ENCODE peak calls at places on chromosomes 6 and 20, in four cellular contexts. K, R, J and I are unnamed samples.

GRCh38 chr6:52543262-52543661 is 33.6 kb downstream of the TRAM2 start:
- DNase-seq in J (no peak), R (no peak), K (no peak), I (peak)

GRCh38 chr6:137698636-137699035 is 168.4 kb upstream of the TNFAIP3 start:
- DNase-seq in J (no peak), R (no peak), K (no peak), I (no peak)

GRCh38 chr6:74256387-74257180 is 560.6 kb downstream of the CD109 start:
- DNase-seq in K (no peak), R (no peak), J (no peak), I (no peak)

GRCh38 chr6:12119085-12119588 is 107.0 kb downstream of the HIVEP1 start:
- DNase-seq in K (no peak), J (no peak), R (no peak), I (no peak)

GRCh38 chr6:110951986-110952794 is 6.3 kb upstream of the GTF3C6 start:
- DNase-seq in K (no peak), J (peak), R (no peak), I (peak)

GRCh38 chr6:3057063-3057462 is 11.2 kb upstream of the RIPK1 start:
- DNase-seq in K (no peak), J (no peak), R (no peak), I (no peak)

GRCh38 chr6:136323431-136324112 is 33.9 kb upstream of the BCLAF1 start:
- DNase-seq in R (no peak), J (no peak), K (no peak), I (peak)

GRCh38 chr20:53609501-53610445 is 16.1 kb upstream of the ZNF217 start:
- DNase-seq in R (no peak), J (peak), K (no peak), I (no peak)

GRCh38 chr20:62588458-62589149 is 53.7 kb upstream of the SLCO4A1 start:
- DNase-seq in K (no peak), J (no peak), R (no peak), I (peak)

GRCh38 chr20:47931002-47931401 is 145.7 kb upstream of the SULF2 start:
- DNase-seq in K (no peak), R (no peak), J (no peak), I (no peak)

GRCh38 chr20:39269031-39269461 is 306.9 kb downstream of the DHX35 start:
- DNase-seq in R (no peak), K (no peak), J (peak), I (no peak)

GRCh38 chr20:47438464-47439381 is 63.0 kb upstream of the NCOA3 start:
- DNase-seq in K (no peak), J (peak), R (no peak), I (no peak)

GRCh38 chr6:71408966-71409723 is 120.5 kb downstream of the OGFRL1 start:
- DNase-seq in K (no peak), R (no peak), J (no peak), I (no peak)

GRCh38 chr20:61953789-61954125 is 111.9 kb downstream of the TAF4 start:
- DNase-seq in R (no peak), J (no peak), K (no peak), I (no peak)

GRCh38 chr6:79042088-79042798 is 35.8 kb downstream of the PHIP start:
- DNase-seq in J (no peak), K (no peak), R (no peak), I (no peak)

GRCh38 chr20:32480361-32481199 is 104.6 kb downstream of the NOL4L start:
- DNase-seq in J (no peak), R (no peak), K (no peak), I (no peak)

GRCh38 chr20:57157106-57157691 is 109.2 kb downstream of the BMP7 start:
- DNase-seq in R (no peak), J (no peak), K (no peak), I (no peak)

GRCh38 chr6:15260099-15260821 is 14.4 kb downstream of the JARID2 start:
- DNase-seq in K (no peak), R (no peak), J (no peak), I (peak)

GRCh38 chr20:24962510-24962909 is 13.4 kb downstream of the CST7 start:
- DNase-seq in J (no peak), K (no peak), R (no peak), I (no peak)

GRCh38 chr6:66307490-66307889 is 600.5 kb upstream of the EYS start:
- DNase-seq in J (no peak), K (no peak), R (no peak), I (no peak)

GRCh38 chr6:126937426-126937825 is 181.0 kb upstream of the RSPO3 start:
- DNase-seq in R (no peak), K (no peak), J (no peak), I (peak)

GRCh38 chr6:136226027-136226673 is 24.0 kb downstream of the MTFR2 start:
- DNase-seq in K (peak), R (no peak), J (peak), I (no peak)

GRCh38 chr20:23127506-23128279 is 41.6 kb upstream of the CD93 start:
- DNase-seq in K (no peak), J (no peak), R (no peak), I (no peak)

GRCh38 chr6:41502607-41503434 is 43.4 kb upstream of the FOXP4 start:
- DNase-seq in K (peak), J (no peak), R (no peak), I (no peak)

GRCh38 chr20:9332783-9333482 is 181.5 kb upstream of the LAMP5 start:
- DNase-seq in K (no peak), J (peak), R (no peak), I (no peak)

GRCh38 chr20:40683221-40683893 is 5.7 kb downstream of the MAFB start:
- DNase-seq in K (no peak), J (no peak), R (no peak), I (no peak)

GRCh38 chr6:167047554-167047953 is 48.4 kb downstream of the CEP43 start:
- DNase-seq in K (no peak), R (no peak), J (no peak), I (no peak)